ENCODE peak calls at places on chromosomes 7 and 10, in four cellular contexts. I is gastrocnemius medialis, E is transverse colon, A is lower leg skin. X is an unnamed sample.

GRCh38 chr10:27833792-27834191 is 88.2 kb upstream of the MKX start:
- DNase-seq in I (no peak), E (no peak), A (no peak), X (no peak)

GRCh38 chr10:70481831-70482530 is 3.4 kb downstream of the PALD1 start:
- DNase-seq in I (peak), E (no peak), A (no peak), X (no peak)

GRCh38 chr10:75530337-75530736 is 98.9 kb downstream of the LRMDA start:
- DNase-seq in I (no peak), E (no peak), A (no peak), X (no peak)

GRCh38 chr7:128425851-128426250 is 16.1 kb upstream of the IMPDH1 start:
- DNase-seq in I (no peak), E (peak), A (peak), X (no peak)

GRCh38 chr10:122494833-122495232 is 33.5 kb downstream of the HTRA1 start:
- DNase-seq in I (no peak), E (no peak), A (peak), X (no peak)

GRCh38 chr10:109762556-109762955 is 160.8 kb downstream of the XPNPEP1 start:
- DNase-seq in I (no peak), E (no peak), A (no peak), X (no peak)

GRCh38 chr10:85832988-85833387 is 533.6 kb downstream of the GRID1 start:
- DNase-seq in I (no peak), E (no peak), A (no peak), X (no peak)

GRCh38 chr7:47228386-47229014 is 353.4 kb downstream of the TNS3 start:
- DNase-seq in I (no peak), E (no peak), A (no peak), X (no peak)

GRCh38 chr10:133141963-133142350 is 18.1 kb upstream of the KNDC1 start:
- DNase-seq in I (no peak), E (no peak), A (no peak), X (no peak)

GRCh38 chr7:129098409-129099084 is 43.6 kb upstream of the TNPO3 start:
- DNase-seq in I (no peak), E (no peak), A (no peak), X (no peak)

GRCh38 chr7:45677311-45677900 is 103.2 kb downstream of the ADCY1 start:
- DNase-seq in I (no peak), E (no peak), A (no peak), X (no peak)

GRCh38 chr10:71831646-71832552 is 19.2 kb downstream of the PSAP start:
- DNase-seq in I (no peak), E (peak), A (no peak), X (no peak)

GRCh38 chr7:142689439-142690168 is 59.7 kb upstream of the PRSS1 start:
- DNase-seq in I (no peak), E (no peak), A (no peak), X (no peak)

GRCh38 chr10:119412831-119413737 is 129.4 kb downstream of the RGS10 start:
- DNase-seq in I (no peak), E (no peak), A (no peak), X (no peak)

GRCh38 chr7:157831901-157832810 is 495.4 kb downstream of the DNAJB6 start:
- DNase-seq in I (no peak), E (no peak), A (no peak), X (no peak)

GRCh38 chr10:19966751-19967150 is 150.5 kb downstream of the PLXDC2 start:
- DNase-seq in I (no peak), E (no peak), A (no peak), X (no peak)

GRCh38 chr10:119597405-119598186 is 832 bp upstream of the TIAL1 start:
- DNase-seq in I (no peak), E (no peak), A (no peak), X (no peak)

GRCh38 chr7:22566176-22566575 is 66.2 kb upstream of the STEAP1B start:
- DNase-seq in I (no peak), E (no peak), A (no peak), X (no peak)

GRCh38 chr10:60654813-60655464 is 123.3 kb upstream of the CDK1 start:
- DNase-seq in I (no peak), E (no peak), A (no peak), X (no peak)

GRCh38 chr7:65307651-65308299 is 65.9 kb upstream of the ZNF92 start:
- DNase-seq in I (peak), E (peak), A (peak), X (no peak)

GRCh38 chr10:112953760-112954159 is 3.7 kb downstream of the TCF7L2 start:
- DNase-seq in I (no peak), E (no peak), A (no peak), X (no peak)

GRCh38 chr7:148982596-148983219 is 45.6 kb downstream of the PDIA4 start:
- DNase-seq in I (no peak), E (no peak), A (no peak), X (no peak)

GRCh38 chr7:40544277-40544723 is 409.5 kb downstream of the SUGCT start:
- DNase-seq in I (no peak), E (no peak), A (no peak), X (no peak)

GRCh38 chr7:116354546-116355422 is 144.4 kb downstream of the TES start:
- DNase-seq in I (no peak), E (peak), A (peak), X (no peak)

GRCh38 chr7:48154792-48155413 is 16.4 kb upstream of the ABCA13 start:
- DNase-seq in I (no peak), E (peak), A (no peak), X (no peak)

DNA sequence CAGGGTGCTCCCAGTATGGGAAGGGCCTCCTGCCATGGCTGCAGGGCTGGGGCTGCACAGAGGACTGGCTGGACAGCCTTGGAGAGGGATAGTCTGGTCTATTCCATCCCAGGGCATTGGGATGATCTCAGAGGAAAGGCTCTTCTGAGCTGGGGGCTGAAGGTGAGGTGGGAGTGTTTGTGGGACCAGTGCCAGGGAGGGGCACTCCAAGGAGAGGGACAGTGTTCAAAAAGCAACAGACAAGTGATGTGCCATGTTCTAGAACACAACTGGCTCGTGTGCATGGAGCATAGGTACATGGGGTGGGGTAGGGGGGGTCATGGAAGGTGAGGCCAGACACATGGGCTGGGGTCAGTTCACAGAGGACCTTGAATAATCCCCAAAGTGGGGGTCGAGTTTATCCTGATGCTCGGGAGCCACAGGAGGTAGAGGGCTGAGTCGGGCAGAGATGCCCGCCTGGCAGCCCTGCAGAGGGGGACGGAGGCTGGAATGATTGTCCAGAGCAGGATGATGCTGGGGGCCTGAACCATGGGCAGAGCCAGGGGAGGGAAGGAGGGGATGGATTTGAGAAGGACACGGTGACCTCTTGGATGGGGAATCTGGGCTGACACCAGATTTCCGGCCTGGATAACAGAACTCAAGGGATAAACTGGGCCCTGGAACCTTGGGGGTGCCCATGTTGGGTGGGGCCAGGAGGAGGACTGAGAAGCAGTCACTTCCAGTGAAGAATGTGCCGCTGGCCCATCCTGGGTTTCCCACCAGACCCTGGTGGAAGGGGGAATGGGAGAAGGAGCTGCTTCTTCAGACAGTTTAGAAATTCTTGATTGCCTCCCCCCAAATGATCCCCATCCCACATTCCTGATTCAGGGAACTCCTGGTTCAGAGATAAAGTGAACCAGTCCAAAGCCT is 50.4 kb downstream of the NEURL1 start:
- DNase-seq in I (no peak), E (no peak), A (no peak), X (no peak)
- TF ChIP-seq POLR2A in I (no peak), E (no peak), A (no peak), X (no peak)

DNA sequence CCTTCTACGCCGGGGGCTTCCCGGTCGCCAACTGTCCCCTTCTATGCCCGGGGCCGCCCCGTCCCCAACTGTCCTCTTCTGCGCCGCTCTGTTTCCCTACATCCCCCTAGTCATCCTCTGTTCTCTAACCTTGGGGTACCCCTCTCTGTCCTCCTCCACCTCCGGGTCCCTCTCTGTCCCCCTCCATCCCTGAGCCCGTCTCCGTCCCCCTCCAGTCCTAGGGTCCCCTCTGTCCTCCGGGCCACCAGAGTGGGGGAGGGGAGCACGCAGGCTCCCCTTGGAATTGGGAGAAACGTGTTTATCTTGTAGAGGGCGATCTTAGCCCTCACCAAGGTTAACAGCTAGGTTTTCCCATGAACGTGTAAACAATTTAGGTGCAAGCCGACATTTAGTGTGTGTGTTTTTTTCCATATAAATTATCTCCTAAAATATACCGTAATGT is 861 bp upstream of the KLF6 start:
- DNase-seq in I (no peak), E (peak), A (no peak), X (no peak)
- TF ChIP-seq POLR2A in I (no peak), E (peak), A (no peak), X (no peak)

DNA sequence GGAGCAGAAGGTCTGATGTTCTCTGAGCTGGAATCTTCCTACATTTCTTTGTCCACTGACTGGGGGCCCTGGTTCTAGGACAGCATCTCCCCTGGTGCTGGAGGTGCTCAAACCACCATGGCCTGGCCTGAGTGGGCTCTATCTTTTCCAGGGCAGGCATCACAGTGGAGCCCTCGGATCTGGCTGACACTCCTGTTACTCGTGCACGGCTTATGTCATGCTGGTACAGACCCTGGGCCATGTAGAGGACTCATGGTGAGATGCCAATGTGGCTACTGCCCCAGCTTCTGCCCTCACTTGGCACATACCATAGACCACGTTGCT is 96.0 kb downstream of the HIPK2 start:
- DNase-seq in I (no peak), E (no peak), A (no peak), X (no peak)
- TF ChIP-seq POLR2A in I (no peak), E (no peak), A (no peak), X (no peak)

DNA sequence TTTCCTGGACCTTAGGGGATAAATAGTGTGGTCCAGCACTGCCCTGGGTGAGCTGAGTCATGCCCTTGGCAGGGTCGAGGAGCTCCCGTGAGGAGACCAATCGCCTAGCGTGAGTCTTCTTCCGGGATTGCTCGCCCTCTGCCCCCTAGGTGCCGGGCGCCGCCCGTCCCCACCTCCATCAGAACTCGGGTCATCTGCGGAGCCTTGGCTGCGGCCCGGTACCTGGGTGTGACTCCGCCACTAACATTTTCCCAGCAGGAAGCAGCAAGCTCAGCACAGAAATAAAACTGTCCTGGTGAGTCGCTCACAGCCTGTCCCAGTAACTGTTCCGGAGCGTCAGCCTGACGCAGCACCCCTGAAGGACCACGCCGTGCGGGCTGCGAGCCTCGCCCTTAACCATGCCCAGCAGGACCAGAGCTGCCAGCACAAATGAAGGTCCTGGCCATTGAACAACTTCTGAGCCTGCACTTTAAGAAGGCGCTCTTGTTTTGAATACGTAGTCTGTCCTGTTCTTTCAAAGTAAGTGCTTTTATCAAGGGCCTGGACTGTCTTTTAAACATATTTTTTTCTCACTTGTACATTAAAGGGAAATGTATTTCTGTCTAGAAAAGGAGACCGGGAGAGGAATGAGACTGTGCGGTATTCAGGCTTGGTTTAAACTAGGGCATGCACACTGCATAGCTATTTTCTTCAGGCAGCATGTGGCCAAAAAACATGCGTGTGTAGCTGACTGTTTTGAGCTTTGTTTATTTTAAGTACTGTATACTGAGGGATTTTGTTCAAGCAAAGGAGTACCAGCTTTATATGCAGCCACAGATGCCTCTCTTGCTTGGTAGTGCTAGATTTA is 136.7 kb downstream of the HECW1 start:
- DNase-seq in I (no peak), E (peak), A (no peak), X (no peak)
- TF ChIP-seq POLR2A in I (no peak), E (no peak), A (no peak), X (no peak)

GRCh38 chr7:1028775-1029636 is 15.3 kb upstream of the GPR146 start:
- DNase-seq in I (peak), E (peak), A (peak), X (peak)
- TF ChIP-seq POLR2A in I (no peak), E (no peak), A (no peak), X (no peak)

GRCh38 chr7:42911482-42912447 is at the start of gene C7orf25:
- DNase-seq in I (peak), E (peak), A (peak), X (peak)
- TF ChIP-seq POLR2A in I (peak), E (peak), A (no peak), X (peak)

GRCh38 chr7:29109815-29110385 is 36.4 kb downstream of the CPVL start:
- DNase-seq in I (no peak), E (no peak), A (no peak), X (no peak)

GRCh38 chr7:29112721-29113120 is 33.6 kb downstream of the CPVL start:
- DNase-seq in I (no peak), E (no peak), A (no peak), X (no peak)

GRCh38 chr7:29107056-29107455 is 39.3 kb downstream of the CPVL start:
- DNase-seq in I (no peak), E (no peak), A (no peak), X (no peak)

GRCh38 chr7:29106128-29106988 is 40.0 kb downstream of the CPVL start:
- DNase-seq in I (no peak), E (no peak), A (peak), X (no peak)

DNA sequence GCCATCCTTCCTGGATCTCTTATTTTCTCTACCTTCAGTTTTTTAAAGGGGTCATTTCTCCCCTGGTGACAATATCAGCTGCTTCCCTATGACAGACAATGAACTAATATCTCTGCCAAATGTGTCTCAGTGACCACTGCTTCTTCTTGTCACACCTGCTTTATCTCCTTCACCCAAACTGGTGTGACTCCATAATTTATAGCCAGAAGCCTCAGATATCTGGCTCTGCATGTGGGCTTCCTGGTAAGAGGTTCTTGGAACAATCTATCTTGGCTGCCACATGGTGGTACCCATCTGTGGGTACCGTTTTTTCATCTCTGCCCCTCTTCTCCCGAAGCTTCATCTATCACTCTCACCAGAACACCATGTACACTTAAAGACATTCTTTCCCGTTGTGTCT is 37.0 kb downstream of the CPVL start:
- DNase-seq in I (no peak), E (no peak), A (no peak), X (no peak)
- TF ChIP-seq POLR2A in I (no peak), E (no peak), A (no peak), X (no peak)

GRCh38 chr7:101124376-101125056 is 2.4 kb upstream of the SERPINE1 start:
- DNase-seq in I (no peak), E (no peak), A (no peak), X (no peak)
- TF ChIP-seq POLR2A in I (no peak), E (no peak), A (no peak), X (no peak)

GRCh38 chr10:3141361-3142005 is 31.1 kb downstream of the PITRM1 start:
- DNase-seq in I (no peak), E (no peak), A (no peak), X (no peak)
- TF ChIP-seq POLR2A in I (no peak), E (no peak), A (no peak), X (no peak)

DNA sequence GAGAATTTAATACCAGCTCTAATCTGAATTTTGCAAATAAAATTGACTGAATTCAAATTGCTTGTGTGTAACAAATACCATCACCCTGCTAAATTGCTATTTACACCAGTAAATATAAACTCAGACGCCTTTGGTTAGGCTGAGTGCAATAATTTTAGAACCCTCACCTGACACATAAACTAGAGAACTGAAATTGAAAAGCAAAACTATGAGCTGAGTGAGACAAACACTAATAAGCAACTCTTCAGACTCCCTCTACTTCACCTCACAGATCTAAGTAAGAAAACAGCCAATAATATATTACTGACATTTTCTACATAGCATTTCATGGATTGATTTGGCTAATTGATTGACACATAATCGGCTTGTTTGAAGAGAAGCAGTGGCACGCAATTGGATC is 621.2 kb downstream of the REEP3 start:
- DNase-seq in I (no peak), E (no peak), A (no peak), X (no peak)
- TF ChIP-seq POLR2A in I (no peak), E (no peak), A (no peak), X (no peak)